ENCODE peak calls at places on chromosomes 5 and 9, in eight cellular contexts. One of them, this sample, is unnamed.

GRCh38 chr9:17216011-17216410 is 81.2 kb downstream of the CNTLN start:
- DNase-seq in fibroblast of pulmonary artery: no peak
- DNase-seq in body of pancreas: no peak
- DNase-seq in natural killer cell: no peak
- DNase-seq in DND-41: no peak
- DNase-seq in gastrocnemius medialis: no peak
- DNase-seq in stomach: no peak
- DNase-seq in fibroblast of the aortic adventitia: peak
- DNase-seq in this sample: no peak

GRCh38 chr5:117302949-117303348 is 728.3 kb upstream of the SEMA6A start:
- DNase-seq in fibroblast of pulmonary artery: no peak
- DNase-seq in body of pancreas: no peak
- DNase-seq in natural killer cell: no peak
- DNase-seq in DND-41: no peak
- DNase-seq in gastrocnemius medialis: no peak
- DNase-seq in stomach: no peak
- DNase-seq in fibroblast of the aortic adventitia: no peak
- DNase-seq in this sample: no peak

GRCh38 chr5:87347272-87347671 is 65.5 kb downstream of the CCNH start:
- DNase-seq in fibroblast of pulmonary artery: no peak
- DNase-seq in body of pancreas: no peak
- DNase-seq in natural killer cell: no peak
- DNase-seq in DND-41: no peak
- DNase-seq in gastrocnemius medialis: no peak
- DNase-seq in stomach: no peak
- DNase-seq in fibroblast of the aortic adventitia: no peak
- DNase-seq in this sample: no peak

GRCh38 chr5:15320896-15321295 is 179.1 kb upstream of the FBXL7 start:
- DNase-seq in fibroblast of pulmonary artery: no peak
- DNase-seq in body of pancreas: no peak
- DNase-seq in natural killer cell: no peak
- DNase-seq in DND-41: no peak
- DNase-seq in gastrocnemius medialis: no peak
- DNase-seq in stomach: no peak
- DNase-seq in fibroblast of the aortic adventitia: no peak
- DNase-seq in this sample: no peak

GRCh38 chr5:142056831-142057696 is 44.2 kb upstream of the GNPDA1 start:
- DNase-seq in fibroblast of pulmonary artery: no peak
- DNase-seq in body of pancreas: peak
- DNase-seq in natural killer cell: no peak
- DNase-seq in DND-41: no peak
- DNase-seq in gastrocnemius medialis: no peak
- DNase-seq in stomach: no peak
- DNase-seq in fibroblast of the aortic adventitia: no peak
- DNase-seq in this sample: no peak

GRCh38 chr9:4706971-4707622 is 27.7 kb downstream of the CDC37L1 start:
- DNase-seq in fibroblast of pulmonary artery: no peak
- DNase-seq in body of pancreas: no peak
- DNase-seq in natural killer cell: no peak
- DNase-seq in DND-41: no peak
- DNase-seq in gastrocnemius medialis: no peak
- DNase-seq in stomach: no peak
- DNase-seq in fibroblast of the aortic adventitia: no peak
- DNase-seq in this sample: no peak

GRCh38 chr5:77235881-77236560 is 25.5 kb downstream of the PDE8B start:
- DNase-seq in fibroblast of pulmonary artery: no peak
- DNase-seq in body of pancreas: no peak
- DNase-seq in natural killer cell: no peak
- DNase-seq in DND-41: no peak
- DNase-seq in gastrocnemius medialis: no peak
- DNase-seq in stomach: no peak
- DNase-seq in fibroblast of the aortic adventitia: no peak
- DNase-seq in this sample: no peak

GRCh38 chr5:78653969-78654368 is 5.4 kb upstream of the LHFPL2 start:
- DNase-seq in fibroblast of pulmonary artery: no peak
- DNase-seq in body of pancreas: no peak
- DNase-seq in natural killer cell: no peak
- DNase-seq in DND-41: no peak
- DNase-seq in gastrocnemius medialis: no peak
- DNase-seq in stomach: no peak
- DNase-seq in fibroblast of the aortic adventitia: no peak
- DNase-seq in this sample: no peak

GRCh38 chr5:135332519-135333150 is 66.4 kb downstream of the MACROH2A1 start:
- DNase-seq in fibroblast of pulmonary artery: peak
- DNase-seq in body of pancreas: no peak
- DNase-seq in natural killer cell: no peak
- DNase-seq in DND-41: no peak
- DNase-seq in gastrocnemius medialis: no peak
- DNase-seq in stomach: no peak
- DNase-seq in fibroblast of the aortic adventitia: peak
- DNase-seq in this sample: no peak

GRCh38 chr9:2597483-2597882 is 24.1 kb upstream of the VLDLR start:
- DNase-seq in fibroblast of pulmonary artery: peak
- DNase-seq in body of pancreas: no peak
- DNase-seq in natural killer cell: no peak
- DNase-seq in DND-41: no peak
- DNase-seq in gastrocnemius medialis: no peak
- DNase-seq in stomach: no peak
- DNase-seq in fibroblast of the aortic adventitia: peak
- DNase-seq in this sample: no peak

GRCh38 chr9:4226331-4227250 is 73.3 kb downstream of the GLIS3 start:
- DNase-seq in fibroblast of pulmonary artery: no peak
- DNase-seq in body of pancreas: no peak
- DNase-seq in natural killer cell: no peak
- DNase-seq in DND-41: no peak
- DNase-seq in gastrocnemius medialis: no peak
- DNase-seq in stomach: no peak
- DNase-seq in fibroblast of the aortic adventitia: peak
- DNase-seq in this sample: no peak

GRCh38 chr9:109205526-109205925 is 38.5 kb upstream of the FRRS1L start:
- DNase-seq in fibroblast of pulmonary artery: no peak
- DNase-seq in body of pancreas: no peak
- DNase-seq in natural killer cell: no peak
- DNase-seq in DND-41: no peak
- DNase-seq in gastrocnemius medialis: no peak
- DNase-seq in stomach: no peak
- DNase-seq in fibroblast of the aortic adventitia: no peak
- DNase-seq in this sample: no peak
- TF ChIP-seq CTCF in fibroblast of pulmonary artery: no peak
- TF ChIP-seq CTCF in body of pancreas: no peak
- TF ChIP-seq CTCF in natural killer cell: no peak
- TF ChIP-seq CTCF in DND-41: no peak
- TF ChIP-seq CTCF in gastrocnemius medialis: no peak
- TF ChIP-seq CTCF in stomach: no peak
- TF ChIP-seq CTCF in fibroblast of the aortic adventitia: no peak
- TF ChIP-seq CTCF in this sample: no peak

GRCh38 chr9:114506082-114506390 is 763 bp upstream of the WHRN start:
- DNase-seq in fibroblast of pulmonary artery: no peak
- DNase-seq in body of pancreas: no peak
- DNase-seq in natural killer cell: no peak
- DNase-seq in DND-41: no peak
- DNase-seq in gastrocnemius medialis: no peak
- DNase-seq in stomach: no peak
- DNase-seq in fibroblast of the aortic adventitia: no peak
- DNase-seq in this sample: no peak

GRCh38 chr9:114505187-114506081 is at the start of gene WHRN:
- DNase-seq in fibroblast of pulmonary artery: peak
- DNase-seq in body of pancreas: peak
- DNase-seq in natural killer cell: peak
- DNase-seq in DND-41: peak
- DNase-seq in gastrocnemius medialis: peak
- DNase-seq in stomach: peak
- DNase-seq in fibroblast of the aortic adventitia: peak
- DNase-seq in this sample: peak

GRCh38 chr9:114503522-114504340 is 1.5 kb downstream of the WHRN start:
- DNase-seq in fibroblast of pulmonary artery: no peak
- DNase-seq in body of pancreas: no peak
- DNase-seq in natural killer cell: no peak
- DNase-seq in DND-41: no peak
- DNase-seq in gastrocnemius medialis: no peak
- DNase-seq in stomach: no peak
- DNase-seq in fibroblast of the aortic adventitia: no peak
- DNase-seq in this sample: no peak

GRCh38 chr9:114503009-114503408 is 2.3 kb downstream of the WHRN start:
- DNase-seq in fibroblast of pulmonary artery: no peak
- DNase-seq in body of pancreas: peak
- DNase-seq in natural killer cell: no peak
- DNase-seq in DND-41: no peak
- DNase-seq in gastrocnemius medialis: no peak
- DNase-seq in stomach: peak
- DNase-seq in fibroblast of the aortic adventitia: no peak
- DNase-seq in this sample: no peak

GRCh38 chr9:114504341-114505186 is 709 bp downstream of the WHRN start:
- DNase-seq in fibroblast of pulmonary artery: peak
- DNase-seq in body of pancreas: peak
- DNase-seq in natural killer cell: peak
- DNase-seq in DND-41: no peak
- DNase-seq in gastrocnemius medialis: no peak
- DNase-seq in stomach: peak
- DNase-seq in fibroblast of the aortic adventitia: no peak
- DNase-seq in this sample: peak
- TF ChIP-seq CTCF in fibroblast of pulmonary artery: peak
- TF ChIP-seq CTCF in body of pancreas: peak
- TF ChIP-seq CTCF in natural killer cell: no peak
- TF ChIP-seq CTCF in DND-41: no peak
- TF ChIP-seq CTCF in gastrocnemius medialis: no peak
- TF ChIP-seq CTCF in stomach: no peak
- TF ChIP-seq CTCF in fibroblast of the aortic adventitia: peak
- TF ChIP-seq CTCF in this sample: no peak

GRCh38 chr9:73079326-73079725 is 72.3 kb upstream of the ANXA1 start:
- DNase-seq in fibroblast of pulmonary artery: no peak
- DNase-seq in body of pancreas: no peak
- DNase-seq in natural killer cell: no peak
- DNase-seq in DND-41: no peak
- DNase-seq in gastrocnemius medialis: no peak
- DNase-seq in stomach: no peak
- DNase-seq in fibroblast of the aortic adventitia: no peak
- DNase-seq in this sample: no peak
- TF ChIP-seq CTCF in fibroblast of pulmonary artery: no peak
- TF ChIP-seq CTCF in body of pancreas: no peak
- TF ChIP-seq CTCF in natural killer cell: no peak
- TF ChIP-seq CTCF in DND-41: no peak
- TF ChIP-seq CTCF in gastrocnemius medialis: no peak
- TF ChIP-seq CTCF in stomach: no peak
- TF ChIP-seq CTCF in fibroblast of the aortic adventitia: no peak
- TF ChIP-seq CTCF in this sample: no peak

GRCh38 chr5:127878174-127878750 is 175.1 kb downstream of the CCDC192 start:
- DNase-seq in fibroblast of pulmonary artery: peak
- DNase-seq in body of pancreas: peak
- DNase-seq in natural killer cell: no peak
- DNase-seq in DND-41: peak
- DNase-seq in gastrocnemius medialis: peak
- DNase-seq in stomach: peak
- DNase-seq in fibroblast of the aortic adventitia: peak
- DNase-seq in this sample: no peak
- TF ChIP-seq CTCF in fibroblast of pulmonary artery: peak
- TF ChIP-seq CTCF in body of pancreas: peak
- TF ChIP-seq CTCF in natural killer cell: no peak
- TF ChIP-seq CTCF in DND-41: peak
- TF ChIP-seq CTCF in gastrocnemius medialis: peak
- TF ChIP-seq CTCF in stomach: peak
- TF ChIP-seq CTCF in fibroblast of the aortic adventitia: peak
- TF ChIP-seq CTCF in this sample: no peak

DNA sequence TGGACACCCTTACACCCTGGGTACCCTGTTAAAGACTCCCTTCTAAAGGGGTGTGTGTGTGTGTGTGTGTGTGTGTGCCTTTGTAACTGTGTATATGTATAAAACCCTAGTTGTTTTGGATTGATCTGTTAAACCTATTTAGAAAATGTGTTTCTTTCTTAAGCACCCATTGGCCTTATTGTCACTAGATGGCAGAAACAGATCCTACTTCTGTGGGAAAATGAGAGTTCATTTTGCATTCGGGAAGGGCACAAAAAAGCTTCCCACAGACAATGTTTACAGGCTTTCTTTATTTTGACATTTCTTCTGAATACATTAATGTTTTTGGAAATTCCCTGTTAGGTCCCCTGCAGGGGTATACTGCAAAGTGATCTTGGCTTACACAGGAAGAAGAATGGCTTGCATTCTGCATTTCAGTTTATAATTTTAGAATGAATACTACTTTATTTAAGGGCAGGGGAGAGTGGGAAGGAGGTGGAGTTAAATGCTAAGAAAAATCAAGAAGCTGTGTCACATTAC is 481.8 kb upstream of the ARRDC3 start:
- DNase-seq in fibroblast of pulmonary artery: no peak
- DNase-seq in body of pancreas: no peak
- DNase-seq in natural killer cell: no peak
- DNase-seq in DND-41: no peak
- DNase-seq in gastrocnemius medialis: no peak
- DNase-seq in stomach: no peak
- DNase-seq in fibroblast of the aortic adventitia: no peak
- DNase-seq in this sample: no peak
- TF ChIP-seq CTCF in fibroblast of pulmonary artery: no peak
- TF ChIP-seq CTCF in body of pancreas: no peak
- TF ChIP-seq CTCF in natural killer cell: no peak
- TF ChIP-seq CTCF in DND-41: no peak
- TF ChIP-seq CTCF in gastrocnemius medialis: no peak
- TF ChIP-seq CTCF in stomach: no peak
- TF ChIP-seq CTCF in fibroblast of the aortic adventitia: no peak
- TF ChIP-seq CTCF in this sample: no peak

DNA sequence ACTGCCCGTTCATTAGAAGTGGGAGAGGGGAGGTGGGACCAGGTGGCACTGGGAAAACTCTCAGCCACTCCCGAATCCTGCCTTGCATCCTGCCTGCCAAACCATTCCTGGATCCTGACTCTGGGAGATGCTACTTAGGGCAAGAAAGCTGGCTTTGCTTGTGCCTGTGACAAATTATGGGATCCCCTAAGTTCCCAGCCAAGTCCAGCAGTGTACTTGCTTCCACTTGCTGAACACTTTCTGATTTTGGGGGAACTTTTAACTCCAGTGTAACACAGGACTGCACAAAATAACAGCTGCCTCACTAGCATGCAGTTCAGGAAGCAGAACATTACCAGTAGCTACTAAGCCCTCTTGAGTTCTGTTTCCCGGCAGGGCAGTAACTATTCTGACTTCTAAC is 12.5 kb upstream of the NKX2-5 start:
- DNase-seq in fibroblast of pulmonary artery: no peak
- DNase-seq in body of pancreas: no peak
- DNase-seq in natural killer cell: no peak
- DNase-seq in DND-41: no peak
- DNase-seq in gastrocnemius medialis: no peak
- DNase-seq in stomach: no peak
- DNase-seq in fibroblast of the aortic adventitia: no peak
- DNase-seq in this sample: no peak
- TF ChIP-seq CTCF in fibroblast of pulmonary artery: no peak
- TF ChIP-seq CTCF in body of pancreas: no peak
- TF ChIP-seq CTCF in natural killer cell: no peak
- TF ChIP-seq CTCF in DND-41: no peak
- TF ChIP-seq CTCF in gastrocnemius medialis: no peak
- TF ChIP-seq CTCF in stomach: no peak
- TF ChIP-seq CTCF in fibroblast of the aortic adventitia: no peak
- TF ChIP-seq CTCF in this sample: no peak

DNA sequence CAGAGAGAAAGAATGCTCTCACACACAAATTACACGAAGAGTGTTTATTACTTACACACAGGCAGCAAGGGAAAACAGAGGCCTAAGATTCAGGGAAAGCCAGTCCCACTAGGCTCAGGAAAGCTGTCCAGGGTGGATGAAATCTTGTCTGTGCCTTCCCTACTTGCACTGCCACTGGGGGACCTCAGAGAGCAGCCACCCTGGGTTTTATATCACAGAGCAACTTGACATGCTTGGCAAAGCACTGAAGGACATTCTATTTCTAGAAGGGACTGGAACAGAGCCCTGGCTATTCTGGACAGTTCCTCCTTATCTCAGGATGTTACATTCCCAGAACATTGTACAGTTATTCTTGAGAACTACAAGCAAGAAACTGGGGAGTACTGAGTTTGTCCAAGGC is 7.5 kb upstream of the PRSS3 start:
- DNase-seq in fibroblast of pulmonary artery: peak
- DNase-seq in body of pancreas: peak
- DNase-seq in natural killer cell: no peak
- DNase-seq in DND-41: no peak
- DNase-seq in gastrocnemius medialis: peak
- DNase-seq in stomach: no peak
- DNase-seq in fibroblast of the aortic adventitia: peak
- DNase-seq in this sample: no peak
- TF ChIP-seq CTCF in fibroblast of pulmonary artery: peak
- TF ChIP-seq CTCF in body of pancreas: peak
- TF ChIP-seq CTCF in natural killer cell: no peak
- TF ChIP-seq CTCF in DND-41: no peak
- TF ChIP-seq CTCF in gastrocnemius medialis: peak
- TF ChIP-seq CTCF in stomach: no peak
- TF ChIP-seq CTCF in fibroblast of the aortic adventitia: no peak
- TF ChIP-seq CTCF in this sample: no peak